ENCODE peak calls at places on chromosomes 4 and X, in four cellular contexts. S is Calu3, U is heart left ventricle, W is A549. L is an unnamed sample.

GRCh38 chr4:112726041-112726440 is 89.1 kb downstream of the LARP7 start:
- DNase-seq in S (no peak), U (no peak), W (no peak), L (no peak)

GRCh38 chr4:128275351-128275750 is 12.3 kb downstream of the PGRMC2 start:
- DNase-seq in S (no peak), U (no peak), W (peak), L (no peak)

GRCh38 chrX:15600071-15600470 is 689 bp downstream of the ACE2 start:
- DNase-seq in S (no peak), U (no peak), W (no peak), L (no peak)

GRCh38 chr4:141054446-141054845 is 78.8 kb downstream of the RNF150 start:
- DNase-seq in S (no peak), U (no peak), W (no peak), L (no peak)

GRCh38 chr4:117385531-117385930 is 300.2 kb upstream of the TRAM1L1 start:
- DNase-seq in S (no peak), U (no peak), W (no peak), L (no peak)

GRCh38 chr4:71004281-71004851 is 10.9 kb downstream of the DCK start:
- DNase-seq in S (no peak), U (no peak), W (no peak), L (no peak)

GRCh38 chr4:118836763-118837507 is 1.0 kb upstream of the SEC24D start:
- DNase-seq in S (no peak), U (no peak), W (no peak), L (no peak)

GRCh38 chr4:6948134-6948460 is 38.5 kb downstream of the TBC1D14 start:
- DNase-seq in S (no peak), U (no peak), W (no peak), L (no peak)

GRCh38 chr4:74426101-74426500 is 18.8 kb upstream of the AREG start:
- DNase-seq in S (no peak), U (no peak), W (no peak), L (no peak)

GRCh38 chrX:154908821-154909220 is 22.7 kb downstream of the F8A1 start:
- DNase-seq in S (no peak), U (no peak), W (no peak), L (no peak)

GRCh38 chr4:8607603-8608481 is 15.3 kb downstream of the CPZ start:
- DNase-seq in S (peak), U (peak), W (no peak), L (no peak)

GRCh38 chr4:118032691-118033090 is 1.6 kb upstream of the NDST3 start:
- DNase-seq in S (no peak), U (no peak), W (peak), L (no peak)

GRCh38 chr4:97300561-97300960 is 842.7 kb downstream of the STPG2 start:
- DNase-seq in S (no peak), U (no peak), W (no peak), L (no peak)

GRCh38 chrX:130393451-130394074 is 8.1 kb upstream of the GPR119 start:
- DNase-seq in S (peak), U (no peak), W (peak), L (no peak)

GRCh38 chr4:89306486-89307184 is 965 bp downstream of the GPRIN3 start:
- DNase-seq in S (no peak), U (no peak), W (peak), L (no peak)

GRCh38 chr4:89305712-89306437 is 1.7 kb downstream of the GPRIN3 start:
- DNase-seq in S (peak), U (no peak), W (peak), L (no peak)

GRCh38 chr4:89307185-89307445 is 485 bp downstream of the GPRIN3 start:
- DNase-seq in S (no peak), U (no peak), W (no peak), L (no peak)

GRCh38 chr4:89308161-89308500 is 531 bp upstream of the GPRIN3 start:
- DNase-seq in S (no peak), U (no peak), W (no peak), L (no peak)

DNA sequence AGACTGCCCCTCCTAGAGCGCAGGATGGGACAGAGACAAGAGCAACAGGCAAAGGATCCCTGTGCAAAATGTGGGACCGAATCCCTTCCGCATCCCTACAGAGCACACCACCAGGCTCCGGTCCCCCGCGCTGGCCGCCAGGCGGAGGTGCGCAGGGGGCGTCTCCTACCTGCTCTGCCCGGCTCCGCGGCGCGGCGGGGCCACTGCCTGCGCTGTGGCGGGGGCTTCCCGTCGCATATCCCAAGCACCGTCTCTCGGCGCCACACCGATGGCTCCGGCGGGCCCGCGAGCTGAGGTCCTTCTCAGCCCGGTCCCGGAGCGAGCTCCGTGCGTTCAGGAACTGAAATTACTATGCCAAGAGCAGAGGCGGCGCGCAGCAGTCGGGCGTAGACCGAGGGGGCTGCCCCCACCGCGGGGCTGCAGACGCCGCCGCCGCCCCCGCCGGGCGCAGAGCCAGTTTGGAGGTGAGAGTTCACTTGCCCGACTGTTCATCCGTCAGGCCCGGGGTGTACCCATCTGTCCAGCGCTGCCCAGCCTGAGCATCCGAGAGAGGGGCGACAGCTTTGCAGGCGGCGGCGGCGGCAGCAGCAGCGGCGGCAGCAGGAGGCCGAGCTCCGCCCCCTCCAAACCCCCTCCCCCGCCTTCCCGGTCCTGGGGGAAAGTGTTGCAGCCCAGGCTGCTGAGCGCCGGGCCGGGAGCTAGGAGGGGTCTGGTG is at the start of gene GPRIN3:
- DNase-seq in S (peak), U (peak), W (peak), L (peak)
- TF ChIP-seq CTCF in S (no peak), U (no peak), W (no peak), L (no peak)

GRCh38 chr4:3445829-3446545 is 4.2 kb downstream of the HGFAC start:
- DNase-seq in S (no peak), U (no peak), W (no peak), L (no peak)
- TF ChIP-seq CTCF in S (no peak), U (no peak), W (no peak), L (no peak)

GRCh38 chr4:80101086-80101767 is 28.2 kb upstream of the ANTXR2 start:
- DNase-seq in S (no peak), U (no peak), W (no peak), L (no peak)
- TF ChIP-seq CTCF in S (no peak), U (no peak), W (no peak), L (no peak)

GRCh38 chrX:18769812-18770573 is 62.5 kb downstream of the PPEF1 start:
- DNase-seq in S (no peak), U (no peak), W (no peak), L (no peak)
- TF ChIP-seq CTCF in S (no peak), U (no peak), W (no peak), L (no peak)

GRCh38 chrX:23959781-23960180 is 52.0 kb downstream of the CXorf58 start:
- DNase-seq in S (no peak), U (no peak), W (no peak), L (no peak)

DNA sequence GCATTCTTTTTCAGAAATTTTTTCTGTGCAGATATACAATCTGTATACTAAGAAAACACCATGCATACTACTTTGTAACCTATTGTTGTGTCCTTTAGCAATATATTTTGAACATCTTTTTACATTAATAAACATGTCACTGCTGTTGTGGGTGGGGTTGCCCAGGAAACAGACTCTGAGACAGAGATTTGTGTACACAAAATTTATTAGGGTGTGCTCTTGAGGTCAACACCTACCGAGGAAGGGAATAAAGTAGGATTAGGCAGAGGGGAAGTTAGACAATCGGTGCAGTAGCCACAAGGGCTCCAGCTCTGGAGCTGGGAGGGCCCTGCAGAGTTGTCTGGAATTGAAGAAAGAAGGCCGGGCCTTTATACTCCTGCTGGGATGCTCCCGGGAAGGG is 56.4 kb downstream of the CXorf58 start:
- DNase-seq in S (no peak), U (no peak), W (no peak), L (no peak)
- TF ChIP-seq CTCF in S (no peak), U (no peak), W (no peak), L (no peak)

DNA sequence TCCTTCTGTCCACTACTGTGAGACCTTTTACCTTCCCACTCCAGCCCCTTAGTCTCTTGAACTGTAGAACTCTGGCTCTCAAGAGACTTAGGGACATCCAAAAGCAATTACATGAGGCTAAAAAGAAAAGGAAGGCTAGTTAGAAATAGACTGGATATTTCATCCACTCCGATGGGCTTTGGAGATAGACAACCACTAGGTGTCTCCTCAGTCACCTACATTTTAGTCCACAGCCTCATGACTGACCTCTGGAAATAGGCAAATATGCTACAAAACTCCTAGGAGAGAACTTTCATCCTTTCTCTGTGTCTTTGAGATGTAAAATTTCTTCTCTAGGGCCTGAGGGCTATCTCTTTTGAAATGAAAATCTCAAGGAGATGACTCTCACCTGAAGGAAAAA is 45.1 kb upstream of the LAMP2 start:
- DNase-seq in S (peak), U (no peak), W (peak), L (no peak)
- TF ChIP-seq CTCF in S (peak), U (no peak), W (peak), L (no peak)